ENCODE peak calls at places on chromosomes 13 and 19, in five cellular contexts. T, U, S, B and G are unnamed samples. For H3K36me3, the result is how much of the 10 kb centered on the place peaks cover.

GRCh38 chr13:33634526-33635111 is 183.3 kb upstream of the RFC3 start:
- DNase-seq in T (peak), U (no peak), S (no peak), B (no peak), G (no peak)

GRCh38 chr13:70668293-70668692 is 560.0 kb upstream of the KLHL1 start:
- DNase-seq in T (no peak), U (no peak), S (no peak), B (no peak), G (no peak)

GRCh38 chr13:48412881-48413351 is at the start of gene LPAR6:
- DNase-seq in T (peak), U (peak), S (no peak), B (no peak), G (no peak)

GRCh38 chr13:74708629-74709028 is 574.4 kb upstream of the KLF12 start:
- DNase-seq in T (no peak), U (no peak), S (no peak), B (no peak), G (no peak)

GRCh38 chr13:29730253-29730652 is 120.2 kb downstream of the UBL3 start:
- DNase-seq in T (no peak), U (no peak), S (no peak), B (no peak), G (no peak)

GRCh38 chr19:42461700-42462324 is 19.1 kb upstream of the CXCL17 start:
- DNase-seq in T (no peak), U (no peak), S (no peak), B (no peak), G (no peak)

GRCh38 chr19:40802300-40803169 is 3.5 kb downstream of the EGLN2 start:
- DNase-seq in T (no peak), U (no peak), S (peak), B (no peak), G (peak)

GRCh38 chr13:33032037-33032625 is 15.9 kb downstream of the KL start:
- DNase-seq in T (peak), U (peak), S (no peak), B (no peak), G (peak)

GRCh38 chr19:18760440-18761383 is 30.4 kb downstream of the COMP start:
- DNase-seq in T (no peak), U (no peak), S (peak), B (no peak), G (no peak)

GRCh38 chr13:84845875-84846619 is 953.2 kb downstream of the SLITRK6 start:
- DNase-seq in T (no peak), U (no peak), S (no peak), B (no peak), G (no peak)

GRCh38 chr19:406999-407491 is 1.9 kb downstream of the C2CD4C start:
- DNase-seq in T (no peak), U (no peak), S (no peak), B (no peak), G (no peak)

GRCh38 chr13:78183737-78184136 is 265.1 kb upstream of the EDNRB start:
- DNase-seq in T (no peak), U (no peak), S (no peak), B (no peak), G (no peak)

GRCh38 chr13:106565127-106565775 is 2.7 kb downstream of the ARGLU1 start:
- DNase-seq in T (no peak), U (no peak), S (no peak), B (no peak), G (no peak)
- H3K4me3 ChIP-seq in T (no peak), U (no peak), S (peak), B (peak), G (peak)

GRCh38 chr19:47378246-47378645 is 29.1 kb downstream of the DHX34 start:
- DNase-seq in T (no peak), U (no peak), S (no peak), B (no peak), G (no peak)
- H3K36me3 ChIP-seq in T (half or more), U (half or more), S (half or more), B (under half), G (half or more)

DNA sequence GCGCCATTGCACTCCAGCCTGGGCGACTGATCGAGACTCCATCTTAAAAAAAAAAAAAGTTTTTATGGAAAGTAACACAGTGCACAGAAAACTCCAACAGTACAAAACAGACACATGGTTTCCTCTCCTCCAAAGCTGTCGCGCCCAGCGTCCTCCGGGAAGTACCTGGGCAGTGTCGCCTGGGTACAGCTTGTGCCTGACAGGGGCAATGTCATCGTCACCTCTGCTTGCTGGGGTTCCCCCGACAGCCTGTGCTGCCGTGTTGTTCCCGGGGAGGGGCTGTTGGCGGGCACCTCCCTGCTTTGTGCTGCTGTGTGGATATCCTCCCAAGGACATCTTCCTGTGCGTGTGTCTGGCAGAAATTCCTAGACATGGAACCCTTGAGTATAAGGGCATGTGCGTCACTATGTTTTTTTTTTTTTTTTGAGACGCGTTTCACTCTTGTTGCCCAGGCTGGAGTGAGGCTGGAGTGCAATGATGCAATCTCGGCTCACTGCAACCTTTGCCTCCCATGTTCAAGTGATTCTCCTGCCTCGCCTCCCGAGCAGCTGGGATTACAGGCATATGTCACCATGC is 2.4 kb upstream of the F2RL3 start:
- DNase-seq in T (peak), U (no peak), S (no peak), B (no peak), G (peak)
- H3K4me3 ChIP-seq in T (no peak), U (no peak), S (peak), B (no peak), G (peak)

GRCh38 chr19:8528500-8528899 is 14.5 kb upstream of the ZNF414 start:
- DNase-seq in T (no peak), U (no peak), S (no peak), B (no peak), G (no peak)
- H3K36me3 ChIP-seq in T (under half), U (under half), S (under half), B (under half), G (under half)

GRCh38 chr19:17244618-17245534 is 843 bp downstream of the NR2F6 start:
- DNase-seq in T (no peak), U (no peak), S (no peak), B (no peak), G (peak)
- H3K4me3 ChIP-seq in T (peak), U (peak), S (peak), B (no peak), G (peak)

DNA sequence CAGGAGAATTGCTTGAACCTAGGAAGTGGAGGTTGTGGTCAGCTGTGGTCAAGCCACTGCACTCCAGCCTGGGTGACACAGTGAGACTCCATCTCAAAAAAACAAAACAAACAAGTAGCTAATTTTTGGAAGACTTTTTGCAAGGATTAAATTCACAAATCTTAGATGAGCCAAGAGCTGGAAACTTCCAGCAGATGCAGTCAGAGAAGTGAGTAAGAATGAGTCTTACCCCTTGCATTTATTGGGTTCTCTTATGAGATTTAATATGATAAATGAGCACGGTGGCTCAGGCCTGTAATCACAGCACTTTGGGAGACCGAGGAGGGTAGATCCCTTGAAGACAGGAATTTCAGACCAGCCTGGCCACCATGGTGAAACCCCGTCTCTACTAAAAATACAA is 44.9 kb upstream of the NBEA start:
- DNase-seq in T (no peak), U (no peak), S (no peak), B (no peak), G (no peak)
- H3K36me3 ChIP-seq in T (under half), U (under half), S (under half), B (under half), G (under half)

GRCh38 chr19:7682175-7682855 is 1.7 kb downstream of the TRAPPC5 start:
- DNase-seq in T (no peak), U (no peak), S (no peak), B (no peak), G (no peak)
- H3K4me3 ChIP-seq in T (peak), U (peak), S (no peak), B (peak), G (peak)

GRCh38 chr19:47676811-47677210 is 36.4 kb upstream of the EHD2 start:
- DNase-seq in T (no peak), U (no peak), S (no peak), B (no peak), G (no peak)
- H3K36me3 ChIP-seq in T (under half), U (under half), S (under half), B (under half), G (half or more)

GRCh38 chr19:2303209-2303798 is 4.7 kb downstream of the LINGO3 start:
- DNase-seq in T (no peak), U (no peak), S (peak), B (no peak), G (no peak)

GRCh38 chr19:2300533-2300932 is 7.4 kb downstream of the LINGO3 start:
- DNase-seq in T (no peak), U (no peak), S (no peak), B (no peak), G (no peak)

GRCh38 chr19:2305424-2305823 is 2.5 kb downstream of the LINGO3 start:
- DNase-seq in T (no peak), U (no peak), S (peak), B (no peak), G (no peak)

GRCh38 chr19:2305974-2306806 is 1.8 kb downstream of the LINGO3 start:
- DNase-seq in T (no peak), U (no peak), S (peak), B (no peak), G (no peak)

DNA sequence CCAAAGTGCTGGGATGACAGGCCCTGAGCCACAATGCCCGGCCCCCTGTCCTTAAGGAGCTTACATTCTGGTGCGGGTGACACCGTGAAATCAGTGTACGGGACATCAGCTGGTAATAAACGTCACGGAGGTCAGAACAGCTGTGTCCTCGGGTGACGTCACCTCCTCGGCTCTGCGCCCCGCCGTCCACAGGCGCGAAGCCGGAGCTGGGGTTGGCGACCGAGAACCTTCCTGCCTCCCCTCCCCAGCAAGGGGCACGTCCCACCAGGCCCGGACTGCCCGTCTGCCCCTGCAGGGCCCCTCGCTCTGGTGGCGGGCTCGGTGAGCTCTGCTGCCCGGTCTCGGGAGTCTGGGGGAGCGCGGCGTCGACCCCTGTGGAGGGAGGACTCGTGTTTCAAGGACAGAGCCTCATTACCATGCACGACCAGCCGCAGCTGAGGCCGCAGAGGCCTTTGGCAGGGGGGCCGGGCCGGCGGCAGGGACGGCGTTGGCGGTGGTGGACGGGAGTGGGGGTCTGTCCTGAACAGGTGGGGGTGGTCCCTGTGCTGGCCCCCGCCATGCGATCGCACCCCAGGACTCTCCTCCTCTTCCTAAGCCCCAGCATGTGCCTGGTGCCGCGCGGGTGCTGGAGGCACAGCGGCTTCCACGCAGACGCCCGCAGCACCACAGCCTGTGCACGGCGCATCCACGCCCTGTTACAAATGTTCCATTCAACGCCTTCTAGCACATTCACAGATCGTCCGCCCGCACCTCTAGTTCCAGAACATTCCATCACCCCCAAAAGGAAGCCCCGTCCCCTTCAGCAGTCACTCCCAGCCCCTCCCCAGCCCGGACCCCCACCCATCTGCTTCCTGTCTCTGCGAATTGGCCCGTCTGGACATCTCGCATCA is 5.4 kb downstream of the LINGO3 start:
- DNase-seq in T (peak), U (no peak), S (peak), B (no peak), G (peak)
- H3K4me3 ChIP-seq in T (no peak), U (no peak), S (no peak), B (no peak), G (peak)

DNA sequence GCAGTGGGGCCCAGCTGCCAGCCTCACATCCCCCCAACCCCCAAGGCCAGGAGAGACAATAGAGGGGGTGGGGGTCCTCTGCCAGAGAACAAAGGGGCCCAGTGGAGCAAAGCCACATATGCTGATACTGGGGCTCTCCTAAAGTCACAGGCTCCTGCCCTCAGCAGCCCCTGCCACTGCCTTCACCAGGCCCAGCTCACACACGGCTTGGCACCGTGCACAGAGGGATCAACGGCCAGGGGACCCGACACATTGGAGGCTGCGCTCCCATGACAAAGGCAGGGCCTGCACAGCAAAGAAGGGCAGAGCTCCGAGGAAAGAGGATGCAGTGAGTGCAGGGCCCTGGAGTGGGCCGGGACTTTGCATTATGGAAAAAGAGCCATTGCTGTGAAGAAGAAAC is 146.4 kb downstream of the KDM4B start:
- DNase-seq in T (no peak), U (no peak), S (no peak), B (no peak), G (no peak)
- H3K36me3 ChIP-seq in T (under half), U (under half), S (under half), B (under half), G (under half)